ENCODE peak calls at places on chromosomes 4 and X, in seven cellular contexts. One of them, this sample, is unnamed.

GRCh38 chrX:29461039-29461438 is 754.3 kb upstream of the MAGEB2 start:
- DNase-seq in uterus: no peak
- DNase-seq in BE2C: no peak
- DNase-seq in osteocyte: no peak
- DNase-seq in CD4-positive, alpha-beta T cell: no peak
- DNase-seq in endothelial cell: no peak
- DNase-seq in lower lobe of right lung: no peak
- DNase-seq in this sample: no peak

GRCh38 chrX:23819385-23820234 is 36.6 kb downstream of the SAT1 start:
- DNase-seq in uterus: no peak
- DNase-seq in BE2C: no peak
- DNase-seq in osteocyte: no peak
- DNase-seq in CD4-positive, alpha-beta T cell: no peak
- DNase-seq in endothelial cell: no peak
- DNase-seq in lower lobe of right lung: no peak
- DNase-seq in this sample: no peak

GRCh38 chrX:119453202-119453601 is 15.0 kb upstream of the SLC25A5 start:
- DNase-seq in uterus: no peak
- DNase-seq in BE2C: no peak
- DNase-seq in osteocyte: no peak
- DNase-seq in CD4-positive, alpha-beta T cell: no peak
- DNase-seq in endothelial cell: no peak
- DNase-seq in lower lobe of right lung: no peak
- DNase-seq in this sample: no peak

GRCh38 chrX:12360991-12361598 is 222.8 kb downstream of the FRMPD4 start:
- DNase-seq in uterus: no peak
- DNase-seq in BE2C: no peak
- DNase-seq in osteocyte: no peak
- DNase-seq in CD4-positive, alpha-beta T cell: no peak
- DNase-seq in endothelial cell: no peak
- DNase-seq in lower lobe of right lung: no peak
- DNase-seq in this sample: no peak

GRCh38 chrX:7264399-7264798 is 116.4 kb upstream of the PUDP start:
- DNase-seq in uterus: no peak
- DNase-seq in BE2C: no peak
- DNase-seq in osteocyte: no peak
- DNase-seq in CD4-positive, alpha-beta T cell: no peak
- DNase-seq in endothelial cell: no peak
- DNase-seq in lower lobe of right lung: no peak
- DNase-seq in this sample: no peak

GRCh38 chr4:165294907-165295306 is 32.6 kb upstream of the MSMO1 start:
- DNase-seq in uterus: no peak
- DNase-seq in BE2C: no peak
- DNase-seq in osteocyte: no peak
- DNase-seq in CD4-positive, alpha-beta T cell: peak
- DNase-seq in endothelial cell: no peak
- DNase-seq in lower lobe of right lung: no peak
- DNase-seq in this sample: no peak

GRCh38 chr4:118173126-118173525 is 138.8 kb downstream of the NDST3 start:
- DNase-seq in uterus: no peak
- DNase-seq in BE2C: no peak
- DNase-seq in osteocyte: no peak
- DNase-seq in CD4-positive, alpha-beta T cell: no peak
- DNase-seq in endothelial cell: no peak
- DNase-seq in lower lobe of right lung: no peak
- DNase-seq in this sample: no peak

GRCh38 chr4:88138561-88138960 is 19.9 kb downstream of the ABCG2 start:
- DNase-seq in uterus: no peak
- DNase-seq in BE2C: no peak
- DNase-seq in osteocyte: no peak
- DNase-seq in CD4-positive, alpha-beta T cell: no peak
- DNase-seq in endothelial cell: no peak
- DNase-seq in lower lobe of right lung: no peak
- DNase-seq in this sample: no peak

GRCh38 chrX:153505361-153505760 is 10.6 kb downstream of the BGN start:
- DNase-seq in uterus: no peak
- DNase-seq in BE2C: no peak
- DNase-seq in osteocyte: no peak
- DNase-seq in CD4-positive, alpha-beta T cell: no peak
- DNase-seq in endothelial cell: no peak
- DNase-seq in lower lobe of right lung: no peak
- DNase-seq in this sample: no peak

GRCh38 chr4:98481167-98481566 is 177.2 kb downstream of the TSPAN5 start:
- DNase-seq in uterus: no peak
- DNase-seq in BE2C: peak
- DNase-seq in osteocyte: no peak
- DNase-seq in CD4-positive, alpha-beta T cell: no peak
- DNase-seq in endothelial cell: no peak
- DNase-seq in lower lobe of right lung: no peak
- DNase-seq in this sample: no peak

GRCh38 chrX:37926700-37927099 is 79.3 kb upstream of the DYNLT3 start:
- DNase-seq in uterus: no peak
- DNase-seq in BE2C: no peak
- DNase-seq in osteocyte: no peak
- DNase-seq in CD4-positive, alpha-beta T cell: no peak
- DNase-seq in endothelial cell: no peak
- DNase-seq in lower lobe of right lung: no peak
- DNase-seq in this sample: no peak

GRCh38 chrX:77937291-77937690 is 26.8 kb downstream of the ATP7A start:
- DNase-seq in uterus: no peak
- DNase-seq in BE2C: no peak
- DNase-seq in osteocyte: no peak
- DNase-seq in CD4-positive, alpha-beta T cell: no peak
- DNase-seq in endothelial cell: no peak
- DNase-seq in lower lobe of right lung: no peak
- DNase-seq in this sample: no peak

GRCh38 chrX:74382613-74383012 is 38.7 kb upstream of the SLC16A2 start:
- DNase-seq in uterus: peak
- DNase-seq in BE2C: peak
- DNase-seq in osteocyte: peak
- DNase-seq in CD4-positive, alpha-beta T cell: peak
- DNase-seq in endothelial cell: peak
- DNase-seq in lower lobe of right lung: peak
- DNase-seq in this sample: no peak

GRCh38 chr4:105978684-105979296 is 83.5 kb downstream of the NPNT start:
- DNase-seq in uterus: no peak
- DNase-seq in BE2C: peak
- DNase-seq in osteocyte: no peak
- DNase-seq in CD4-positive, alpha-beta T cell: no peak
- DNase-seq in endothelial cell: no peak
- DNase-seq in lower lobe of right lung: no peak
- DNase-seq in this sample: no peak

GRCh38 chr4:83219344-83219990 is 65.1 kb downstream of the COQ2 start:
- DNase-seq in uterus: peak
- DNase-seq in BE2C: no peak
- DNase-seq in osteocyte: peak
- DNase-seq in CD4-positive, alpha-beta T cell: peak
- DNase-seq in endothelial cell: no peak
- DNase-seq in lower lobe of right lung: peak
- DNase-seq in this sample: no peak

GRCh38 chrX:30577362-30577961 is at the start of gene TASL:
- DNase-seq in uterus: no peak
- DNase-seq in BE2C: no peak
- DNase-seq in osteocyte: no peak
- DNase-seq in CD4-positive, alpha-beta T cell: no peak
- DNase-seq in endothelial cell: no peak
- DNase-seq in lower lobe of right lung: peak
- DNase-seq in this sample: no peak

GRCh38 chr4:140691369-140691768 is 64.8 kb downstream of the TBC1D9 start:
- DNase-seq in uterus: no peak
- DNase-seq in BE2C: no peak
- DNase-seq in osteocyte: no peak
- DNase-seq in CD4-positive, alpha-beta T cell: no peak
- DNase-seq in endothelial cell: peak
- DNase-seq in lower lobe of right lung: no peak
- DNase-seq in this sample: no peak

GRCh38 chr4:175947117-175947722 is 118.4 kb upstream of the WDR17 start:
- DNase-seq in uterus: no peak
- DNase-seq in BE2C: no peak
- DNase-seq in osteocyte: no peak
- DNase-seq in CD4-positive, alpha-beta T cell: no peak
- DNase-seq in endothelial cell: no peak
- DNase-seq in lower lobe of right lung: no peak
- DNase-seq in this sample: no peak

GRCh38 chr4:183352546-183352945 is 30.3 kb upstream of the CLDN24 start:
- DNase-seq in uterus: no peak
- DNase-seq in BE2C: no peak
- DNase-seq in osteocyte: no peak
- DNase-seq in CD4-positive, alpha-beta T cell: no peak
- DNase-seq in endothelial cell: no peak
- DNase-seq in lower lobe of right lung: no peak
- DNase-seq in this sample: no peak

GRCh38 chr4:8657381-8657776 is 64.8 kb downstream of the CPZ start:
- DNase-seq in uterus: no peak
- DNase-seq in BE2C: no peak
- DNase-seq in osteocyte: no peak
- DNase-seq in CD4-positive, alpha-beta T cell: no peak
- DNase-seq in endothelial cell: no peak
- DNase-seq in lower lobe of right lung: no peak
- DNase-seq in this sample: peak

GRCh38 chr4:45350438-45350837 is 624.1 kb upstream of the GNPDA2 start:
- DNase-seq in uterus: no peak
- DNase-seq in BE2C: no peak
- DNase-seq in osteocyte: no peak
- DNase-seq in CD4-positive, alpha-beta T cell: no peak
- DNase-seq in endothelial cell: no peak
- DNase-seq in lower lobe of right lung: no peak
- DNase-seq in this sample: no peak

GRCh38 chr4:165874799-165875371 is 1.8 kb downstream of the TLL1 start:
- DNase-seq in uterus: no peak
- DNase-seq in BE2C: peak
- DNase-seq in osteocyte: peak
- DNase-seq in CD4-positive, alpha-beta T cell: no peak
- DNase-seq in endothelial cell: peak
- DNase-seq in lower lobe of right lung: peak
- DNase-seq in this sample: peak

DNA sequence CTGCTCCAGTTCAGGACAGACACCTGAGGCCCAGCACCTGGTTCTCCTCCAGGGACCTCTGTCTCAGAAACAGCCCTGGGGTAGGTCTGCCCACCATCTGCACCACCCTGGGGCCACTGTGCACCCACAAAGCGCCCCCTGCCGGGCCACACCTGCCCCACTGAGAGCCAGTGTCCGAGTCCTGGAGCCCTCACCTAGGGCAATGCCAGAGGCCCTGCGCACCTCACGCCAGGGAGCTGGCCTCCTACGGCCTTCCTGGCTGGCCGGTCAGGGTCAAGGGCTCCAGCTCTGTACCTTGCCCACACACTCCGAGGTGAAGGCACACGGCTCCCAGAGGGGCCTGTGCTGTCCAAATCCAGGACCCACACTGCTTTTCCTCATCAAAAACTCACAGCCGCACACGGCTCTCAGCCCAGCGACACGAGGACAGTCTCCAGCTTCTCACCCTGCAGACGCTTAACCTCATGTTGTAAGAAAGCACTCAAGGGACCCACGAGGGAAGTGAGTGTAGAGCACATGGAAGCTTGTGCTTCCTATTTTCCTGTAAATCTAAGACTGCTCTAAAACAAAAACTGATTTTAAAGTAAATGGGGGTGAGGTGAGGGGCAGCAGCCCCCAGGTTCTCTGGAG is 5.4 kb downstream of the CTBP1 start:
- DNase-seq in uterus: peak
- DNase-seq in BE2C: peak
- DNase-seq in osteocyte: no peak
- DNase-seq in CD4-positive, alpha-beta T cell: no peak
- DNase-seq in endothelial cell: no peak
- DNase-seq in lower lobe of right lung: no peak
- DNase-seq in this sample: peak
- TF ChIP-seq CTCF in uterus: no peak
- TF ChIP-seq CTCF in BE2C: no peak
- TF ChIP-seq CTCF in osteocyte: no peak
- TF ChIP-seq CTCF in CD4-positive, alpha-beta T cell: no peak
- TF ChIP-seq CTCF in endothelial cell: no peak
- TF ChIP-seq CTCF in lower lobe of right lung: no peak
- TF ChIP-seq CTCF in this sample: no peak

GRCh38 chrX:24877854-24878650 is 137.7 kb downstream of the ARX start:
- DNase-seq in uterus: no peak
- DNase-seq in BE2C: no peak
- DNase-seq in osteocyte: no peak
- DNase-seq in CD4-positive, alpha-beta T cell: no peak
- DNase-seq in endothelial cell: no peak
- DNase-seq in lower lobe of right lung: no peak
- DNase-seq in this sample: no peak

GRCh38 chrX:24874604-24875247 is 141.0 kb downstream of the ARX start:
- DNase-seq in uterus: no peak
- DNase-seq in BE2C: no peak
- DNase-seq in osteocyte: no peak
- DNase-seq in CD4-positive, alpha-beta T cell: no peak
- DNase-seq in endothelial cell: no peak
- DNase-seq in lower lobe of right lung: no peak
- DNase-seq in this sample: no peak

GRCh38 chrX:24879679-24880078 is 136.1 kb downstream of the ARX start:
- DNase-seq in uterus: no peak
- DNase-seq in BE2C: no peak
- DNase-seq in osteocyte: no peak
- DNase-seq in CD4-positive, alpha-beta T cell: no peak
- DNase-seq in endothelial cell: no peak
- DNase-seq in lower lobe of right lung: no peak
- DNase-seq in this sample: no peak

DNA sequence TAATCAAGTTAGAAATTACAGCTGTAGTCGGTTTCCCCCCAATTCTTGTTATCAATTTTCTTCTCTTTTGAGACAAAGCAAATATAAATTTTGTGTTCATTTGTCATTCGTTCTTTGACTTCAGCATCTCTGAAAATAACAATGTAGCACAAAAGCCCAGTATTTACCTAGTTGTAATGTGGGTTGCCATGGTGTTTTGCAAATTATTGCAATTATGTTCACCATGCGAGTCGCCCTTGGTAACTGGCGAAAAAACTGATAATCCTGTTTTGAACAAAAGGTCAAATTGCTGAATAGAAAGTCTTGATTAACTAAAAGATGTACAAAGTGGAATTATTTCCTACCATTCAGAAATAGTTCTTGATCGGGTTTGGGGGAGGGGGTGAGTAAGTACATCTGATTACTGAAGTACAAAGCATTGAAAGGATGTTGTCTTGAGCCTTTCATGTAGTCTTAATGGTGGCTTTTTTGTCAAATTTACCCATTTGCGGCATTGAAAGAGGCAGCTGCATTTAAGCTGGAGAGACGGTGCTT is 138.9 kb downstream of the ARX start:
- DNase-seq in uterus: no peak
- DNase-seq in BE2C: no peak
- DNase-seq in osteocyte: no peak
- DNase-seq in CD4-positive, alpha-beta T cell: no peak
- DNase-seq in endothelial cell: no peak
- DNase-seq in lower lobe of right lung: no peak
- DNase-seq in this sample: no peak
- TF ChIP-seq CTCF in uterus: no peak
- TF ChIP-seq CTCF in BE2C: no peak
- TF ChIP-seq CTCF in osteocyte: no peak
- TF ChIP-seq CTCF in CD4-positive, alpha-beta T cell: no peak
- TF ChIP-seq CTCF in endothelial cell: no peak
- TF ChIP-seq CTCF in lower lobe of right lung: no peak
- TF ChIP-seq CTCF in this sample: no peak

GRCh38 chrX:13898084-13898483 is 81.2 kb upstream of the GPM6B start:
- DNase-seq in uterus: no peak
- DNase-seq in BE2C: peak
- DNase-seq in osteocyte: no peak
- DNase-seq in CD4-positive, alpha-beta T cell: no peak
- DNase-seq in endothelial cell: peak
- DNase-seq in lower lobe of right lung: no peak
- DNase-seq in this sample: no peak
- TF ChIP-seq CTCF in uterus: no peak
- TF ChIP-seq CTCF in BE2C: peak
- TF ChIP-seq CTCF in osteocyte: peak
- TF ChIP-seq CTCF in CD4-positive, alpha-beta T cell: no peak
- TF ChIP-seq CTCF in endothelial cell: no peak
- TF ChIP-seq CTCF in lower lobe of right lung: no peak
- TF ChIP-seq CTCF in this sample: peak

GRCh38 chr4:168488800-168489404 is 8.0 kb upstream of the PALLD start:
- DNase-seq in uterus: no peak
- DNase-seq in BE2C: no peak
- DNase-seq in osteocyte: no peak
- DNase-seq in CD4-positive, alpha-beta T cell: no peak
- DNase-seq in endothelial cell: no peak
- DNase-seq in lower lobe of right lung: no peak
- DNase-seq in this sample: no peak
- TF ChIP-seq CTCF in uterus: no peak
- TF ChIP-seq CTCF in BE2C: no peak
- TF ChIP-seq CTCF in osteocyte: no peak
- TF ChIP-seq CTCF in CD4-positive, alpha-beta T cell: no peak
- TF ChIP-seq CTCF in endothelial cell: no peak
- TF ChIP-seq CTCF in lower lobe of right lung: no peak
- TF ChIP-seq CTCF in this sample: no peak